ENCODE peak calls at places on chromosomes 12 and 14, in four cellular contexts. C is HCT116, E is HepG2, W is K562. K is an unnamed sample.

GRCh38 chr14:99619873-99620834 is 16.1 kb upstream of the CCDC85C start:
- DNase-seq in W (no peak), E (no peak), C (no peak), K (no peak)

GRCh38 chr12:121043067-121043466 is 4.0 kb upstream of the OASL start:
- DNase-seq in E (no peak), C (no peak), W (no peak), K (no peak)

GRCh38 chr14:96741151-96741977 is 55.8 kb upstream of the VRK1 start:
- DNase-seq in W (peak; percentile 79), C (no peak), E (no peak), K (no peak)

GRCh38 chr12:82507656-82508055 is 149.3 kb downstream of the METTL25 start:
- DNase-seq in W (no peak), C (no peak), E (no peak), K (no peak)

GRCh38 chr12:122028601-122029560 is 7.2 kb downstream of the BCL7A start:
- DNase-seq in E (no peak), W (no peak), C (no peak), K (no peak)

GRCh38 chr12:51368640-51369517 is 22.3 kb downstream of the GALNT6 start:
- DNase-seq in W (peak; percentile 80), C (no peak), E (no peak), K (no peak)

GRCh38 chr12:107138990-107139389 is 45.6 kb upstream of the CRY1 start:
- DNase-seq in W (no peak), E (no peak), C (no peak), K (no peak)

GRCh38 chr12:9741726-9742125 is 8.8 kb upstream of the CLECL1 start:
- DNase-seq in E (no peak), W (no peak), C (no peak), K (no peak)

DNA sequence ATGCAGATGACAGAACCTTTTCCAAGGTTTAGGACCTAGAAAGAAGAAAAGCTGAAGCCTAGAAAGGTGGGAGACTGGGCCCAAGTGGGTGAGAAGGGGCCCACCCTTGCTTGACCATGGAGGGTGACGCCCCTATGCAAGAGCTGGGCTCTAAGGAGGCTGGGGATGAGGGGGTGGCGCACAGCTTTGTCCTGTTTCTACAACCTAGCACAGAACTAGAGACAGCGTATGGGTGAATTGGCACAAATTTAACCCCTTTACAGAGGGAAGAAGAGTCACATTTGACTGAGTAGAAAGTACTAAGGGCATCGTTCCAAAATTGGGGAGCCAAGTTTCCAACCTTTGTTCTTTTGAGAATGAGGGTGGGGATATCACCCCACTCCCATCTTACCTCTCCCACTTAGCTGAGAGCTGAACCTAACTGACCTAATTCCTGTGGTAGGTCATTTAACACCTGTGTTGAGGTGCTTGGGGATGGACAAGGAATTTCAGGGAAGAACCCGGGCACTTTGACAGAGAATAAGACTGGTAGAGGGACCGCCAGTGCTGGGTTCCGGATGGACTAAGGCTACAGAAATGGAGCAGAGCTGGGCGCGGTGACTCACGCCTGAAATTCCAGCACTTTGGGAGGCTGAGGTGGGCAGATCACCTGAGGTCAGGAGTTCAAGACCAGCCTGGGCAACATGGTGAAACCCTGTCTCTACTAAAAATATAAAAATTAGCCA is 5.3 kb downstream of the NFKBIA start:
- DNase-seq in E (no peak), C (no peak), W (no peak), K (no peak)
- H3K27ac ChIP-seq in E (no peak overlapping the region), C (no peak overlapping the region), W (no peak overlapping the region), K (peak overlapping the region; percentile 57)

GRCh38 chr12:67355428-67356385 is 86.5 kb downstream of the CAND1 start:
- DNase-seq in W (peak; percentile 15), C (peak; percentile 34), E (peak; percentile 42), K (peak; percentile 18)
- TF ChIP-seq TCF7L2 in W (no peak), C (no peak), E (no peak), K (no peak)

GRCh38 chr12:2855546-2855945 is 1.3 kb downstream of the TEX52 start:
- DNase-seq in E (no peak), C (no peak), W (no peak), K (no peak)

GRCh38 chr12:2851931-2852330 is 4.9 kb downstream of the TEX52 start:
- DNase-seq in W (no peak), E (no peak), C (no peak), K (no peak)

GRCh38 chr12:2854669-2855453 is 2.0 kb downstream of the TEX52 start:
- DNase-seq in W (no peak), C (no peak), E (no peak), K (no peak)

GRCh38 chr12:2856051-2856450 is 788 bp downstream of the TEX52 start:
- DNase-seq in W (no peak), C (no peak), E (no peak), K (no peak)

GRCh38 chr12:2853626-2854025 is 3.2 kb downstream of the TEX52 start:
- DNase-seq in E (peak; percentile 48), C (peak; percentile 28), W (peak; percentile 79), K (no peak)
- TF ChIP-seq POLR2AphosphoS5 in E (no peak), C (no peak), W (no peak), K (no peak)

DNA sequence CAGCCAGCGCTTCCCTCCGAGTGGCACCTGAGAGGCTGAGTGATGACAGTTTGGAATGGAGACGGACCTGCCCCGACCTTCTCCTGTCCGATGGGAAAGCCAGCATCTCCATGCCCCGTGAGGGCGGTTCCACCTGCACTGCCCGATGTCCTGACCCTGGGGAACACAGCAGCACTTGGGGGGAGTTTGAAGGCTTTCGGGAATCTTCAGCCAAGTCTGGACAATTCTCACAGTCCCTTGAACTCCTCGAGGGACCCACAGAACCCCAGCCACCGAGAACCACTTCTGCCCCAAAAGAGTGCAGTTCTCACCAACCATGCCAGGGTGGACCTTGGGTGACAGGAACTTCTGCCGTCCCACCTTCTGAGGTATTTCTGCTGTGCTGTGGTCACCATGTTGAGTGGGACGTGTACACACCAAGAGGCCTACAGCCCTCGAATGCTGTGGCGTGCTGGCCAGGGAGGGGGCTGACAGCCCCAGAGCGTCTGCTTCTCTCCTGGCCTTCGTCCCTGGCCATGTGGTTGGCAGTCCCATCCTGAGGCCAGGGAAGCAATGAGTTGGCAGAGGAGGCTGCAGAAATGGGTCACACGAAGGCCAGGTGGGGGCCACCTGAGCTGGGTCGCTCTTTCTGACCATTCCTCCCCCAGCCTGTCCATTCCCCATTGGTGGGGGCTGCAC is 1.0 kb downstream of the CLBA1 start:
- DNase-seq in W (no peak), E (no peak), C (no peak), K (no peak)
- H3K27ac ChIP-seq in W (no peak overlapping the region), E (no peak overlapping the region), C (peak overlapping the region; percentile 86), K (peak overlapping the region; percentile 65)

GRCh38 chr14:83470466-83470865 is 1936.8 kb upstream of the SEL1L start:
- DNase-seq in E (no peak), C (no peak), W (no peak), K (no peak)

GRCh38 chr14:83463500-83464098 is 1929.9 kb upstream of the SEL1L start:
- DNase-seq in W (peak; percentile 10), E (peak; percentile 12), C (no peak), K (no peak)

GRCh38 chr14:83470959-83471358 is 1937.3 kb upstream of the SEL1L start:
- DNase-seq in C (no peak), E (no peak), W (no peak), K (no peak)

GRCh38 chr14:83462759-83463158 is 1929.1 kb upstream of the SEL1L start:
- DNase-seq in C (no peak), E (no peak), W (no peak), K (no peak)

DNA sequence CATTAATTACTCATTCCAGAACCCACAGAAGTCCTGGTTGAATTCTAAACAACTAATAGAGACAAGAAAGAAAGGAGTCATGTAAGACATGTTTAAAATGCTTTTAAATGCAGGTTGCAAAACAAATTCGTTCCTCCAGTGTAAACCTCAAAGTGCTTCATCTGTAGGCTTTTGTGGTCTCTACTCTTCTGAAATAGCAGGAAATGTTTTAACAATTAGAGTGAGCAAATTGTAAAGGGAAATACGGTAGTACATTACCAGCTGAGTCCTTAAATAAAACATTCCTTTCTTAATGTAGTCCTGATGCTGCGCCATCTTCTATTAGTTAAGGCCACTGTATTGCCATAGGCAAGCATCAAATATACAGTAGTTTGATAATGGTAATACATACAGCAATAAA is 1934.2 kb upstream of the SEL1L start:
- DNase-seq in E (no peak), C (no peak), W (no peak), K (no peak)
- TF ChIP-seq TCF7L2 in E (no peak), C (no peak), W (no peak), K (no peak)

GRCh38 chr12:78799679-78800078 is 64.9 kb upstream of the SYT1 start:
- DNase-seq in C (no peak), W (no peak), E (no peak), K (no peak)

GRCh38 chr12:78797201-78797931 is 67.2 kb upstream of the SYT1 start:
- DNase-seq in C (no peak), W (no peak), E (no peak), K (no peak)

GRCh38 chr12:78804262-78804661 is 60.3 kb upstream of the SYT1 start:
- DNase-seq in W (no peak), C (no peak), E (no peak), K (no peak)

DNA sequence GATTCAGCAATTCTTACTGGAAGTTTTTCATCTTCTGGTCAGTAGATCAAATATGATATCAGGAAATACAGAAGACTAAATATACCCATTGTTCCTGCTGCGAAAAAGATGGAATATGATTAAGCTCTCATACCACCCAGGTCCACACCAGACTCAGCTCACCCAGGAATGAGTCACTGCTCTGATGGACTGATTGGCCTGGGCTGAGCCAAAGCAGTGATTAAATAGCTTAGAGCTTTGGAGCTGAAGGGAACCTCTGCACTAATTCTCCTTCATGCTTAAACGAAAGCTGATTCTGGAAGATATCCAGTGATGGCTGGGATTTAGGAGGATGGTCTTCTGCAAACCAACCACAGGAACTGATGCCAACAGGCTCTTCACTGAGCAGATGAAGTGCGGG is 62.0 kb upstream of the SYT1 start:
- DNase-seq in W (no peak), C (no peak), E (no peak), K (no peak)
- TF ChIP-seq POLR2AphosphoS5 in W (no peak), C (no peak), E (no peak), K (no peak)